ENCODE peak calls at places on chromosomes 3 and 15, in nine cellular contexts. K, W, T, E, F, I, H, J and D are unnamed samples.

GRCh38 chr15:101009176-101009575 is 90.0 kb downstream of the LRRK1 start:
- DNase-seq in K (no peak), W (no peak), T (no peak), E (no peak), F (peak), I (no peak), H (no peak), J (no peak), D (no peak)

GRCh38 chr3:49500408-49501257 is 30.6 kb downstream of the DAG1 start:
- DNase-seq in K (peak), W (no peak), T (peak), E (no peak), F (no peak), I (no peak), H (no peak), J (no peak), D (no peak)

GRCh38 chr3:58722526-58722925 is 56.0 kb upstream of the FAM3D start:
- DNase-seq in K (no peak), W (no peak), T (no peak), E (no peak), F (no peak), I (no peak), H (no peak), J (no peak), D (no peak)

GRCh38 chr3:39000008-39000450 is 51.7 kb downstream of the SCN11A start:
- DNase-seq in K (peak), W (peak), T (no peak), E (no peak), F (no peak), I (no peak), H (peak), J (peak), D (no peak)

GRCh38 chr3:17045705-17046104 is 160.9 kb downstream of the PLCL2 start:
- DNase-seq in K (no peak), W (no peak), T (no peak), E (no peak), F (no peak), I (no peak), H (no peak), J (no peak), D (no peak)

GRCh38 chr15:96349034-96349932 is 18.8 kb downstream of the NR2F2 start:
- DNase-seq in K (no peak), W (no peak), T (no peak), E (no peak), F (no peak), I (no peak), H (no peak), J (no peak), D (no peak)

GRCh38 chr15:22838292-22839042 is at the start of gene NIPA2:
- DNase-seq in K (peak), W (peak), T (peak), E (peak), F (peak), I (peak), H (peak), J (peak), D (peak)

GRCh38 chr3:71087109-71088018 is 496.2 kb downstream of the FOXP1 start:
- DNase-seq in K (no peak), W (no peak), T (no peak), E (no peak), F (no peak), I (no peak), H (peak), J (peak), D (no peak)

GRCh38 chr15:62606376-62607164 is 436.0 kb upstream of the TPM1 start:
- DNase-seq in K (peak), W (no peak), T (no peak), E (no peak), F (no peak), I (no peak), H (no peak), J (no peak), D (no peak)

GRCh38 chr3:45611619-45612018 is 17.1 kb downstream of the LIMD1 start:
- DNase-seq in K (no peak), W (no peak), T (peak), E (no peak), F (no peak), I (peak), H (peak), J (peak), D (no peak)

GRCh38 chr15:52569244-52569585 is 385 bp upstream of the ARPP19 start:
- DNase-seq in K (no peak), W (no peak), T (no peak), E (no peak), F (no peak), I (no peak), H (no peak), J (no peak), D (no peak)

GRCh38 chr3:188594137-188594536 is 440.2 kb downstream of the LPP start:
- DNase-seq in K (peak), W (no peak), T (no peak), E (no peak), F (no peak), I (no peak), H (no peak), J (no peak), D (no peak)

GRCh38 chr3:119582178-119582577 is 2.9 kb downstream of the ADPRH start:
- DNase-seq in K (no peak), W (no peak), T (no peak), E (no peak), F (no peak), I (no peak), H (no peak), J (no peak), D (no peak)

GRCh38 chr15:64642875-64643274 is 132.5 kb downstream of the RBPMS2 start:
- DNase-seq in K (no peak), W (no peak), T (no peak), E (no peak), F (no peak), I (no peak), H (no peak), J (no peak), D (no peak)

GRCh38 chr3:54888873-54889272 is 39.0 kb downstream of the LRTM1 start:
- DNase-seq in K (no peak), W (no peak), T (no peak), E (no peak), F (no peak), I (no peak), H (no peak), J (no peak), D (no peak)

GRCh38 chr3:105354429-105354828 is 12.3 kb upstream of the ALCAM start:
- DNase-seq in K (peak), W (no peak), T (no peak), E (no peak), F (no peak), I (no peak), H (no peak), J (no peak), D (peak)

GRCh38 chr3:15159501-15160136 is 46.4 kb upstream of the CAPN7 start:
- DNase-seq in K (no peak), W (no peak), T (no peak), E (no peak), F (no peak), I (no peak), H (no peak), J (no peak), D (no peak)

GRCh38 chr3:123026551-123027291 is 842 bp downstream of the SEMA5B start:
- DNase-seq in K (no peak), W (no peak), T (no peak), E (peak), F (peak), I (peak), H (no peak), J (no peak), D (peak)

GRCh38 chr3:11247362-11247761 is 24.8 kb upstream of the ATG7 start:
- DNase-seq in K (no peak), W (no peak), T (no peak), E (no peak), F (no peak), I (no peak), H (no peak), J (no peak), D (no peak)

GRCh38 chr3:38297947-38298711 is 16.0 kb downstream of the SLC22A14 start:
- DNase-seq in K (no peak), W (peak), T (no peak), E (no peak), F (no peak), I (no peak), H (peak), J (no peak), D (no peak)

GRCh38 chr15:99424978-99425665 is 140.7 kb upstream of the MEF2A start:
- DNase-seq in K (no peak), W (no peak), T (no peak), E (no peak), F (no peak), I (peak), H (no peak), J (no peak), D (no peak)

GRCh38 chr3:42515976-42516375 is 13.5 kb downstream of the VIPR1 start:
- DNase-seq in K (no peak), W (no peak), T (no peak), E (no peak), F (no peak), I (no peak), H (no peak), J (no peak), D (no peak)

GRCh38 chr15:100095896-100096600 is 245.7 kb downstream of the ADAMTS17 start:
- DNase-seq in K (peak), W (no peak), T (no peak), E (no peak), F (peak), I (no peak), H (no peak), J (no peak), D (no peak)